ENCODE peak calls at places on chromosome 16, in five cellular contexts. L is lower lobe of right lung; M is GM12878; C is neural progenitor cell; R is CD4-positive, alpha-beta memory T cell. F is an unnamed sample.

GRCh38 chr16:85041184-85041928 is 13.8 kb downstream of the KIAA0513 start:
- DNase-seq in L (peak; percentile 53), M (no peak), C (no peak), R (no peak), F (no peak)

GRCh38 chr16:12119562-12119961 is 143.0 kb downstream of the SNX29 start:
- DNase-seq in L (no peak), M (no peak), C (no peak), R (no peak), F (no peak)

GRCh38 chr16:79104567-79104966 is 496.0 kb downstream of the MAF start:
- DNase-seq in L (no peak), M (no peak), C (peak; percentile 89), R (no peak), F (no peak)

GRCh38 chr16:27704252-27704651 is 154.3 kb downstream of the KATNIP start:
- DNase-seq in L (no peak), M (no peak), C (no peak), R (no peak), F (no peak)

GRCh38 chr16:75238132-75238852 is 13.1 kb downstream of the BCAR1 start:
- DNase-seq in L (peak; percentile 61), M (no peak), C (peak; percentile 46), R (no peak), F (no peak)

GRCh38 chr16:58120216-58120615 is 9.0 kb downstream of the CFAP20 start:
- DNase-seq in L (no peak), M (no peak), C (no peak), R (no peak), F (no peak)

GRCh38 chr16:78709137-78709871 is 609.9 kb downstream of the WWOX start:
- DNase-seq in L (no peak), M (no peak), C (peak; percentile 95), R (no peak), F (no peak)

GRCh38 chr16:11430601-11431317 is 85.5 kb downstream of the RMI2 start:
- DNase-seq in L (no peak), M (no peak), C (no peak), R (no peak), F (no peak)

GRCh38 chr16:84088695-84089395 is 27.9 kb downstream of the MBTPS1 start:
- DNase-seq in L (no peak), M (peak; percentile 67), C (no peak), R (peak; percentile 40), F (peak; percentile 27)

GRCh38 chr16:68778551-68779231 is 41.6 kb downstream of the CDH1 start:
- DNase-seq in L (no peak), M (no peak), C (peak; percentile 26), R (no peak), F (no peak)

GRCh38 chr16:64724339-64724738 is 397.5 kb downstream of the CDH11 start:
- DNase-seq in L (no peak), M (no peak), C (no peak), R (no peak), F (no peak)

GRCh38 chr16:88783391-88784073 is 1.5 kb downstream of the PIEZO1 start:
- DNase-seq in L (peak; percentile 57), M (no peak), C (no peak), R (no peak), F (no peak)

GRCh38 chr16:74462361-74462760 is 41.1 kb upstream of the CLEC18B start:
- DNase-seq in L (no peak), M (no peak), C (no peak), R (no peak), F (no peak)

GRCh38 chr16:29678691-29679267 is at the start of gene QPRT:
- DNase-seq in L (no peak), M (no peak), C (peak; percentile 87), R (no peak), F (no peak)

GRCh38 chr16:21610766-21611165 is 11.4 kb downstream of the METTL9 start:
- DNase-seq in L (no peak), M (no peak), C (no peak), R (no peak), F (no peak)

GRCh38 chr16:68417711-68418301 is 30.5 kb downstream of the SMPD3 start:
- DNase-seq in L (peak; percentile 78), M (peak; percentile 73), C (no peak), R (peak; percentile 87), F (peak; percentile 52)

GRCh38 chr16:67430504-67431076 is 331 bp upstream of the HSD11B2 start:
- DNase-seq in L (peak; percentile 64), M (no peak), C (peak; percentile 57), R (peak; percentile 22), F (no peak)

GRCh38 chr16:83109736-83110135 is 483.0 kb downstream of the CDH13 start:
- DNase-seq in L (no peak), M (no peak), C (no peak), R (no peak), F (no peak)

GRCh38 chr16:85394511-85395206 is 218.5 kb upstream of the GSE1 start:
- DNase-seq in L (peak; percentile 35), M (no peak), C (no peak), R (no peak), F (no peak)

GRCh38 chr16:67594956-67595355 is 32.6 kb downstream of the CTCF start:
- DNase-seq in L (no peak), M (no peak), C (no peak), R (no peak), F (no peak)

GRCh38 chr16:14132696-14133048 is 61.6 kb downstream of the MRTFB start:
- DNase-seq in L (no peak), M (no peak), C (no peak), R (no peak), F (no peak)

GRCh38 chr16:27285676-27286196 is 17.2 kb upstream of the NSMCE1 start:
- DNase-seq in L (no peak), M (no peak), C (no peak), R (no peak), F (no peak)

GRCh38 chr16:15518412-15519351 is 84.3 kb downstream of the BMERB1 start:
- DNase-seq in L (no peak), M (no peak), C (no peak), R (no peak), F (no peak)

GRCh38 chr16:15650698-15651161 is 685 bp downstream of the NDE1 start:
- DNase-seq in L (peak; percentile 48), M (no peak), C (peak; percentile 60), R (peak; percentile 57), F (peak; percentile 37)

GRCh38 chr16:85309656-85310587 is 197.7 kb upstream of the CIBAR2 start:
- DNase-seq in L (peak; percentile 81), M (no peak), C (peak; percentile 74), R (no peak), F (no peak)

GRCh38 chr16:19690196-19690595 is 27.8 kb downstream of the KNOP1 start:
- DNase-seq in L (no peak), M (no peak), C (no peak), R (no peak), F (no peak)

GRCh38 chr16:48603647-48604376 is 6.2 kb downstream of the N4BP1 start:
- DNase-seq in L (no peak), M (no peak), C (peak; percentile 30), R (no peak), F (no peak)

GRCh38 chr16:48608452-48608851 is 1.5 kb downstream of the N4BP1 start:
- DNase-seq in L (no peak), M (peak; percentile 61), C (no peak), R (peak; percentile 71), F (peak; percentile 20)

GRCh38 chr16:48602357-48603014 is 7.5 kb downstream of the N4BP1 start:
- DNase-seq in L (no peak), M (no peak), C (no peak), R (no peak), F (no peak)

GRCh38 chr16:48607056-48607825 is 2.7 kb downstream of the N4BP1 start:
- DNase-seq in L (peak; percentile 64), M (no peak), C (peak; percentile 54), R (no peak), F (no peak)

DNA sequence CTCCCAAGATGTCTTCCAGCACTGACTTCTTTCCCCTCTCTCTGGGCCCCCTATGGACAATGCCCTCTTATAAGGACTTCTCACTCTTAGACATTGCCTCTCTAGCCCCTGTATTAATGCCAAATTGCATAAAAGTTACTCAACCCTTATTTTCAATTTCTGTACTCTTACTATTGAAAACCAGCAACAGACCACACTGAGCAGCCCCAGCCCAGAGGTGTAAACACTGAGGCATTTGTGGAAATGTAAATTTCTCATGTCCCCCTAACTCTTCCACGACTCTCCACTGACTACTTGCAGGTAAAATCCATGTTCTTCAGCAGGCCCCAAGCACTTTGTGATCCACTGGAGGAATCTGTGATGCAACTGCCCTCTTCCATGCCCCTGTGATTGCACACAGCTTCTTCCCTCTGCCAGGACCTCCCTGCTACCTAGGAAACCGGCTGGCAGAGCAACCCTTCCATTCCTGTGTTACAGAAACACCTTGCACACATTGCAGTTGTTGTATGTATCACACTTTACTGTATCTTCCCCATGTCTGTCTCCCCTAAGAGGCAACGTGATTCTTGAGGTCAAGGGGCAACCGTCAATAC is 4.4 kb downstream of the N4BP1 start:
- DNase-seq in L (no peak), M (no peak), C (no peak), R (no peak), F (no peak)
- H3K4me1 ChIP-seq in L (peaks cover 82% of the 10 kb centered on the region), M (peaks cover 22% of the 10 kb centered on the region), C (peaks cover 51% of the 10 kb centered on the region), R (peaks cover 82% of the 10 kb centered on the region), F (peaks cover 29% of the 10 kb centered on the region)

GRCh38 chr16:81975637-81976036 is 35.6 kb downstream of the SDR42E1 start:
- DNase-seq in L (no peak), M (no peak), C (no peak), R (no peak), F (no peak)
- H3K9me3 ChIP-seq in L (peaks cover 10% of the 10 kb centered on the region), M (peaks cover 4% of the 10 kb centered on the region), C (peaks cover 9% of the 10 kb centered on the region), R (no peaks in the 10 kb centered on the region), F (peaks cover 4% of the 10 kb centered on the region)

DNA sequence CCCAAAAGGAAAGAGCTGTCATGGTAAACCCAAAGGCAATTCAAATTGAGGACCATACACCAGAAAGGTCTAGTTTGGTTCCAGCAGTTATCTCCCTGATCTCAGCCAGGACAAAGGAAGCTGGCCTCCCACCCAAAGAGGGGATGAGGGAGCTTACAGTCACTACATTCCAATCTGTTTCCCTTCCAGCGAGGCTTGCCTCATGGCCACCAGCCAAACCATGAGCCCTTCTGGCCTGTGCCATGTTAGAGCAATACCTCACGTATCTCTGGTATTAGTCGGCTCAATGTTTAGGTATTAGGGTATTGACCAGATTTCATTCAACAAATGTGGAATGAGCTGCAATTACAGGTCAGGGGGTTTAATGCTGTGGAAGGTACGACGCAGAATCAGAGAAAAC is 8.4 kb downstream of the NDUFAB1 start:
- DNase-seq in L (no peak), M (no peak), C (no peak), R (no peak), F (no peak)
- H3K27ac ChIP-seq in L (no peak overlapping the region), M (no peak overlapping the region), C (no peak overlapping the region), R (no peak overlapping the region), F (no peak overlapping the region)

DNA sequence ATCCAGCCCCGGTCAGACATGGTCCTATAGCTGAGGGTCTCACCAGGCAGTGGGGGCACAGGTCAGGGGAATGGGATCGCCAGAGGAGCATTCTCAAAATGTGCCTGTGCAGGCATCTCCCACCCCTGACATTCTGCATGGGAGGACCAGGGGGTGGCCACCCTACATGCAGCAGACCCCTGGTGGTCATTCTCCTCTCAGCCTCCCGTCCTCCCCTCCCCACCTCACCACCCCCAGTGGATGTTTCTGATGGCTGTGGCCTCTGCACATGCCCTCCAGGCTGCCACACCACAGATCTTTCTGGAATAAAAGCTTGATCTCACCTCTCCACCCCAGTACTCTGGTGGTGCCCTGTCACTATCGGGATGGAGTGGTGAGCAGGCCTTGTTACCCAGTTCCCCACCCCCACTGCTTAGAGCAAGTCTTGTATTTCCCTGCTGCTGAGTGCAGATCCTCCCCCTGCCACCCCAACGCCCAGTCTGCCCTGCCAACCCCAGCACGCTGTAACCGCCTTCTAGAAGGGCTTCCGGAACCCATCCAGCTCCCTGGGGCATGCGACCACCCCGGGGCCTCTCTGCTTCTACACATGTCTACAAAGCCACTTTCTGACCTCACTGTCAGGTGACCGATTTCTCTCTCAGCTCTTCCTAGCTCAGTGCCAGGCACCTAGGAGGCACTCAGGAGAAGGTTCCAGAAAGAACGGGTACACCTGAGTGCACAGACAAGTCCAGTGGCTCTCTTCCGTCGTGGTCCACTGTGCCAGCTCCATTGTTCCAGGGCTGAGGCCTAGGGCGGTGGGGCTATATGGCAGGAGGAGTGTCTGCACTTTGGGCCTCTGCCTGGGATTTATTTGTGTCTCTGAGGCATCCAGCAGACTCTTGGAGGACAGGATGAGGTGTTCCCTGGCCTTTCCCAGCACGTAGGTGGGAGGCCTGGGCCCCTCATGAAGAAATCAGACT is 9.3 kb downstream of the TBC1D24 start:
- DNase-seq in L (no peak), M (no peak), C (no peak), R (no peak), F (no peak)
- H3K4me1 ChIP-seq in L (peaks cover 71% of the 10 kb centered on the region), M (peaks cover 16% of the 10 kb centered on the region), C (no peaks in the 10 kb centered on the region), R (peaks cover 14% of the 10 kb centered on the region), F (peaks cover 10% of the 10 kb centered on the region)